ENCODE peak calls at places on chromosomes 13 and 19, in six cellular contexts. B, E, H, V, P and Z are unnamed samples.

GRCh38 chr13:99605417-99606321 is 104.4 kb downstream of the TM9SF2 start:
- DNase-seq in V (no peak), P (peak; percentile 89), B (peak; percentile 60), E (no peak), H (no peak), Z (peak; percentile 66)

GRCh38 chr13:40379186-40379585 is 287.3 kb downstream of the FOXO1 start:
- DNase-seq in H (no peak), B (no peak), P (no peak), E (no peak), V (no peak), Z (no peak)

GRCh38 chr13:37899753-37900152 is 30.2 kb upstream of the TRPC4 start:
- DNase-seq in V (no peak), P (no peak), E (no peak), B (no peak), H (no peak), Z (no peak)

GRCh38 chr13:22483276-22483675 is 697.5 kb upstream of the SGCG start:
- DNase-seq in P (no peak), B (no peak), E (no peak), H (no peak), V (no peak), Z (no peak)

GRCh38 chr13:98450012-98450411 is 126.9 kb downstream of the STK24 start:
- DNase-seq in H (no peak), E (no peak), V (no peak), P (no peak), B (no peak), Z (no peak)

GRCh38 chr19:34416021-34416545 is 11.9 kb downstream of the PDCD2L start:
- DNase-seq in P (peak; percentile 12), B (no peak), H (no peak), V (no peak), E (no peak), Z (no peak)

GRCh38 chr19:16542894-16543498 is 759 bp upstream of the CHERP start:
- DNase-seq in H (no peak), P (no peak), B (peak; percentile 20), V (no peak), E (no peak), Z (no peak)

GRCh38 chr19:13861392-13861713 is 15.6 kb upstream of the NANOS3 start:
- DNase-seq in B (no peak), H (no peak), P (no peak), V (no peak), E (no peak), Z (no peak)

GRCh38 chr19:5955638-5955935 is 22.4 kb downstream of the RANBP3 start:
- DNase-seq in H (no peak), V (no peak), P (no peak), E (no peak), B (no peak), Z (no peak)

GRCh38 chr19:10758978-10759377 is 41.1 kb downstream of the DNM2 start:
- DNase-seq in E (no peak), H (no peak), V (no peak), P (no peak), B (no peak), Z (no peak)

GRCh38 chr13:111005808-111006494 is 91.1 kb upstream of the ANKRD10 start:
- DNase-seq in H (no peak), E (no peak), V (no peak), P (peak; percentile 80), B (peak; percentile 29), Z (no peak)

GRCh38 chr19:16160943-16161560 is 12.3 kb downstream of the CIB3 start:
- DNase-seq in P (no peak), E (no peak), V (peak; percentile 93), H (peak; percentile 27), B (peak; percentile 81), Z (no peak)

GRCh38 chr19:7928741-7929701 is 3.1 kb upstream of the CTXN1 start:
- DNase-seq in P (no peak), H (peak; percentile 78), V (peak; percentile 82), E (peak; percentile 67), B (peak; percentile 83), Z (peak; percentile 68)

GRCh38 chr19:35901854-35902661 is at the start of gene HCST:
- DNase-seq in E (peak; percentile 69), P (peak; percentile 86), H (no peak), V (peak; percentile 41), B (peak; percentile 61), Z (peak; percentile 51)

GRCh38 chr13:42539670-42540069 is 34.3 kb upstream of the TNFSF11 start:
- DNase-seq in B (peak; percentile 66), V (peak; percentile 59), P (no peak), E (no peak), H (no peak), Z (no peak)

GRCh38 chr19:8305798-8306197 is 2.4 kb downstream of the CD320 start:
- DNase-seq in B (no peak), E (no peak), P (peak; percentile 12), V (no peak), H (no peak), Z (no peak)

GRCh38 chr13:53612200-53612599 is 583.6 kb downstream of the OLFM4 start:
- DNase-seq in P (no peak), H (no peak), V (no peak), B (no peak), E (no peak), Z (no peak)

GRCh38 chr13:26228080-26228479 is 6.0 kb upstream of the RNF6 start:
- DNase-seq in E (no peak), P (no peak), V (no peak), B (no peak), H (no peak), Z (no peak)